ENCODE peak calls at places on chromosomes 5 and 9, in six cellular contexts. T is nephron progenitor cell, A is NCI-H526, E is cardiac muscle cell, D is AG08396, W is astrocyte. K is an unnamed sample.

GRCh38 chr5:74316064-74316586 is 324.4 kb downstream of the ENC1 start:
- DNase-seq in E (peak), A (peak), T (peak), D (peak), W (peak), K (no peak)

GRCh38 chr9:129582865-129583264 is 38.0 kb downstream of the C9orf50 start:
- DNase-seq in A (no peak), D (no peak), T (no peak), W (no peak), E (no peak), K (no peak)

GRCh38 chr5:55159763-55160492 is at the start of gene GPX8:
- DNase-seq in T (peak), E (peak), A (peak), D (peak), W (peak), K (peak)

GRCh38 chr5:21680196-21680595 is 1172.9 kb downstream of the CDH12 start:
- DNase-seq in W (peak), D (peak), T (no peak), A (no peak), E (peak), K (peak)

GRCh38 chr9:125785187-125785840 is 38.1 kb downstream of the PBX3 start:
- DNase-seq in A (no peak), W (no peak), D (no peak), T (no peak), E (no peak), K (no peak)

GRCh38 chr9:121478816-121479676 is 20.6 kb downstream of the GGTA1 start:
- DNase-seq in W (no peak), T (no peak), D (no peak), A (no peak), E (peak), K (no peak)

GRCh38 chr9:124122813-124123462 is 111.4 kb downstream of the LHX2 start:
- DNase-seq in E (peak), W (no peak), T (no peak), D (no peak), A (peak), K (no peak)

GRCh38 chr5:132300572-132301340 is 6.6 kb downstream of the SLC22A4 start:
- DNase-seq in W (no peak), T (no peak), E (no peak), A (no peak), D (no peak), K (no peak)

GRCh38 chr5:124596595-124597388 is 149.6 kb downstream of the ZNF608 start:
- DNase-seq in A (no peak), D (peak), T (no peak), E (peak), W (peak), K (no peak)

GRCh38 chr5:90873033-90873517 is 314.5 kb downstream of the ADGRV1 start:
- DNase-seq in E (peak), T (no peak), W (no peak), D (no peak), A (no peak), K (no peak)

GRCh38 chr5:116572375-116573278 is 2.0 kb downstream of the SEMA6A start:
- DNase-seq in A (peak), E (no peak), D (peak), W (no peak), T (peak), K (peak)

GRCh38 chr9:107597743-107598217 is 108.2 kb upstream of the KLF4 start:
- DNase-seq in W (no peak), D (no peak), E (no peak), T (no peak), A (no peak), K (no peak)

K was measured in foreskin melanocyte.